ENCODE peak calls at places on chromosomes 2 and 18, in seven cellular contexts. Q, H, R, E, B, V and J are unnamed samples.

GRCh38 chr2:126881591-126881990 is 17.1 kb upstream of the TEX51 start:
- DNase-seq in Q (no peak), H (no peak), R (no peak), E (no peak), B (no peak), V (no peak), J (no peak)

GRCh38 chr2:3454802-3455201 is 64.5 kb downstream of the ADI1 start:
- DNase-seq in Q (no peak), H (no peak), R (no peak), E (no peak), B (no peak), V (no peak), J (no peak)

GRCh38 chr2:3784731-3785130 is 81.4 kb downstream of the DCDC2C start:
- DNase-seq in Q (no peak), H (no peak), R (no peak), E (no peak), B (no peak), V (no peak), J (no peak)

GRCh38 chr2:36468463-36469266 is 113.1 kb downstream of the CRIM1 start:
- DNase-seq in Q (no peak), H (no peak), R (no peak), E (no peak), B (no peak), V (no peak), J (no peak)

GRCh38 chr18:79610461-79611039 is 69.1 kb upstream of the CTDP1 start:
- DNase-seq in Q (no peak), H (no peak), R (no peak), E (no peak), B (no peak), V (no peak), J (no peak)

GRCh38 chr2:20488782-20489181 is 41.9 kb downstream of the RHOB start:
- DNase-seq in Q (no peak), H (no peak), R (no peak), E (no peak), B (no peak), V (no peak), J (no peak)

GRCh38 chr18:67916142-67916541 is 399.6 kb upstream of the DSEL start:
- DNase-seq in Q (no peak), H (no peak), R (no peak), E (no peak), B (no peak), V (no peak), J (no peak)

GRCh38 chr18:42086288-42086687 is 131.3 kb downstream of the PIK3C3 start:
- DNase-seq in Q (no peak), H (no peak), R (no peak), E (no peak), B (no peak), V (no peak), J (no peak)

GRCh38 chr2:174632847-174633620 is 35.4 kb upstream of the WIPF1 start:
- DNase-seq in Q (no peak), H (peak; percentile 33), R (no peak), E (peak; percentile 47), B (no peak), V (no peak), J (no peak)

GRCh38 chr18:51195602-51196115 is 1.8 kb downstream of the MEX3C start:
- DNase-seq in Q (peak; percentile 85), H (peak; percentile 15), R (no peak), E (peak; percentile 46), B (peak; percentile 37), V (peak; percentile 36), J (no peak)

GRCh38 chr2:181861379-181861778 is 30.2 kb upstream of the ITPRID2 start:
- DNase-seq in Q (no peak), H (no peak), R (peak; percentile 39), E (no peak), B (no peak), V (no peak), J (no peak)

GRCh38 chr2:120346667-120347358 is 877 bp downstream of the INHBB start:
- DNase-seq in Q (no peak), H (no peak), R (no peak), E (peak; percentile 40), B (peak; percentile 39), V (peak; percentile 21), J (no peak)

GRCh38 chr2:46552528-46552927 is 73.2 kb downstream of the TMEM247 start:
- DNase-seq in Q (no peak), H (no peak), R (no peak), E (no peak), B (no peak), V (no peak), J (no peak)